ENCODE peak calls at places on chromosomes 11 and 22, in nine cellular contexts. N is fibroblast of gingiva; W is dermis blood vessel endothelial cell; Z is fibroblast of lung; F is GM23338; I is ureter; U is stimulated activated CD8-positive, alpha-beta memory T cell treated with anti-CD3 and anti-CD28 coated beads, Interleukin-7, amount 100 ng/mL, for 24 hours; G is activated naive CD8-positive, alpha-beta T cell treated with anti-CD3 and anti-CD28 coated beads, Interleukin-2, amount 10 ng/mL, durations not matched to agents 7 days and 5 days; E is H4. R is an unnamed sample.

GRCh38 chr22:22198751-22199150 is 45.8 kb upstream of the VPREB1 start:
- DNase-seq in N (no peak), W (no peak), Z (no peak), F (no peak), I (no peak), U (no peak), G (no peak), E (no peak), R (no peak)

GRCh38 chr11:124793466-124794278 is 6.5 kb downstream of the MSANTD2 start:
- DNase-seq in N (peak; percentile 36), W (peak; percentile 86), Z (peak; percentile 62), F (peak; percentile 90), I (no peak), U (no peak), G (no peak), E (peak; percentile 53), R (peak; percentile 65)

GRCh38 chr11:110908401-110909106 is 196.3 kb upstream of the ARHGAP20 start:
- DNase-seq in N (peak; percentile 58), W (no peak), Z (peak; percentile 73), F (no peak), I (no peak), U (no peak), G (peak; percentile 43), E (no peak), R (no peak)

GRCh38 chr11:114709960-114710359 is 31.6 kb downstream of the NXPE2 start:
- DNase-seq in N (no peak), W (no peak), Z (no peak), F (no peak), I (no peak), U (no peak), G (no peak), E (no peak), R (no peak)

GRCh38 chr11:17855531-17856290 is 121.1 kb downstream of the KCNC1 start:
- DNase-seq in N (no peak), W (no peak), Z (no peak), F (no peak), I (no peak), U (no peak), G (no peak), E (no peak), R (no peak)

GRCh38 chr22:29369460-29369859 is 18.9 kb downstream of the AP1B1 start:
- DNase-seq in N (peak; percentile 77), W (peak; percentile 85), Z (peak; percentile 66), F (peak; percentile 67), I (peak; percentile 59), U (no peak), G (no peak), E (no peak), R (peak; percentile 60)

GRCh38 chr22:22075382-22076163 is 93.0 kb upstream of the TOP3B start:
- DNase-seq in N (no peak), W (no peak), Z (no peak), F (no peak), I (no peak), U (no peak), G (no peak), E (no peak), R (no peak)

GRCh38 chr22:35310556-35311550 is 11.2 kb downstream of the TOM1 start:
- DNase-seq in N (no peak), W (no peak), Z (no peak), F (peak; percentile 27), I (no peak), U (no peak), G (no peak), E (no peak), R (no peak)

GRCh38 chr22:34036936-34037335 is 116.7 kb upstream of the LARGE1 start:
- DNase-seq in N (no peak), W (no peak), Z (no peak), F (peak; percentile 62), I (no peak), U (no peak), G (no peak), E (no peak), R (peak; percentile 8)

GRCh38 chr11:3218483-3219280 is at the start of gene MRGPRG:
- DNase-seq in N (no peak), W (no peak), Z (no peak), F (no peak), I (peak; percentile 40), U (no peak), G (peak; percentile 29), E (no peak), R (no peak)

GRCh38 chr11:93626038-93626437 is 35.4 kb upstream of the CEP295 start:
- DNase-seq in N (no peak), W (no peak), Z (no peak), F (no peak), I (no peak), U (no peak), G (no peak), E (no peak), R (no peak)

GRCh38 chr11:29282088-29282487 is 734.7 kb downstream of the KCNA4 start:
- DNase-seq in N (peak; percentile 79), W (peak; percentile 93), Z (peak; percentile 82), F (no peak), I (no peak), U (no peak), G (no peak), E (peak; percentile 93), R (no peak)

GRCh38 chr11:62921201-62921572 is at the start of gene CHRM1:
- DNase-seq in N (no peak), W (no peak), Z (no peak), F (no peak), I (no peak), U (no peak), G (no peak), E (no peak), R (no peak)

R was measured in KBM-7.